ENCODE peak calls at places on chromosomes 12 and 14, in seven cellular contexts. S is dorsolateral prefrontal cortex, Y is kidney, P is right lobe of liver, N is PC-3, B is AG09319, O is AG09309. X is an unnamed sample.
A peak's percentile ranks its signal among the peaks of the same experiment; 100 is the strongest.

GRCh38 chr12:16613199-16613598 is 7.2 kb upstream of the LMO3 start:
- DNase-seq in S (no peak), P (no peak), Y (no peak), O (no peak), N (no peak), B (no peak), X (no peak)

GRCh38 chr14:28661171-28661772 is 105.3 kb upstream of the FOXG1 start:
- DNase-seq in S (no peak), N (peak; percentile 90), P (no peak), B (no peak), Y (no peak), O (no peak), X (no peak)

GRCh38 chr14:72745546-72745945 is 148.4 kb downstream of the DPF3 start:
- DNase-seq in B (peak; percentile 41), O (no peak), N (peak; percentile 98), S (no peak), Y (no peak), P (no peak), X (no peak)

GRCh38 chr14:88562831-88563686 is at the start of gene ZC3H14:
- DNase-seq in N (peak; percentile 93), B (peak; percentile 63), P (peak; percentile 89), O (no peak), S (peak; percentile 85), Y (peak; percentile 95), X (no peak)

GRCh38 chr14:38721822-38722431 is 381.1 kb downstream of the SEC23A start:
- DNase-seq in N (peak; percentile 81), P (peak; percentile 30), S (peak; percentile 71), Y (no peak), B (no peak), O (peak; percentile 14), X (peak; percentile 40)

GRCh38 chr12:25648460-25648859 is 95.4 kb upstream of the LMNTD1 start:
- DNase-seq in N (peak; percentile 89), P (no peak), B (no peak), Y (peak; percentile 57), S (peak; percentile 36), O (peak; percentile 25), X (peak; percentile 60)

GRCh38 chr14:94172545-94172944 is 1.6 kb upstream of the PPP4R4 start:
- DNase-seq in B (no peak), Y (no peak), P (no peak), N (no peak), O (no peak), S (no peak), X (no peak)

GRCh38 chr12:53736602-53737493 is 9.6 kb upstream of the CALCOCO1 start:
- DNase-seq in P (no peak), S (no peak), Y (no peak), B (no peak), N (no peak), O (no peak), X (no peak)

GRCh38 chr12:21939435-21939834 is 1.8 kb downstream of the ABCC9 start:
- DNase-seq in P (no peak), S (no peak), B (no peak), N (no peak), Y (no peak), O (no peak), X (no peak)

GRCh38 chr12:81086342-81086741 is 8.5 kb downstream of the ACSS3 start:
- DNase-seq in Y (no peak), O (no peak), P (no peak), N (no peak), B (no peak), S (no peak), X (no peak)

GRCh38 chr12:98406378-98406777 is 109.0 kb upstream of the TMPO start:
- DNase-seq in S (no peak), O (no peak), N (no peak), P (no peak), B (no peak), Y (no peak), X (no peak)

GRCh38 chr14:21501568-21501967 is 9.6 kb downstream of the METTL3 start:
- DNase-seq in P (no peak), Y (no peak), S (no peak), N (no peak), O (no peak), B (no peak), X (no peak)

GRCh38 chr14:54567224-54567633 is 301 bp downstream of the SAMD4A start:
- DNase-seq in B (no peak), O (no peak), Y (no peak), N (no peak), P (no peak), S (no peak), X (no peak)

GRCh38 chr14:75648066-75648838 is 12.4 kb downstream of the ERG28 start:
- DNase-seq in P (peak; percentile 75), N (peak; percentile 97), O (peak; percentile 77), S (no peak), Y (peak; percentile 81), B (peak; percentile 64), X (peak; percentile 40)

GRCh38 chr12:109680521-109681030 is 33.0 kb upstream of the FAM222A start:
- DNase-seq in P (no peak), S (no peak), O (no peak), B (no peak), N (peak; percentile 45), Y (peak; percentile 4), X (no peak)

GRCh38 chr12:110774824-110775223 is 32.1 kb upstream of the PPP1CC start:
- DNase-seq in O (no peak), N (no peak), S (no peak), P (no peak), Y (no peak), B (no peak), X (no peak)

GRCh38 chr12:57772429-57773322 is at the start of gene EEF1AKMT3:
- DNase-seq in B (no peak), N (peak; percentile 60), S (peak; percentile 56), O (no peak), Y (peak; percentile 90), P (peak; percentile 77), X (no peak)

GRCh38 chr14:33435911-33436310 is 497.2 kb downstream of the NPAS3 start:
- DNase-seq in S (no peak), O (peak; percentile 50), B (no peak), N (peak; percentile 94), P (no peak), Y (no peak), X (peak; percentile 11)

GRCh38 chr12:90618606-90619005 is 336.4 kb downstream of the CCER1 start:
- DNase-seq in Y (no peak), B (no peak), P (no peak), S (no peak), N (peak; percentile 46), O (peak; percentile 13), X (no peak)

GRCh38 chr14:58428011-58428807 is 690 bp downstream of the KIAA0586 start:
- DNase-seq in O (peak; percentile 8), Y (no peak), N (peak; percentile 80), B (no peak), S (no peak), P (no peak), X (peak; percentile 22)

GRCh38 chr12:94326727-94327126 is 132.9 kb downstream of the CEP83 start:
- DNase-seq in O (peak; percentile 67), P (no peak), S (no peak), Y (no peak), B (peak; percentile 0), N (peak; percentile 70), X (peak; percentile 4)

GRCh38 chr14:48243900-48244299 is 568.5 kb upstream of the MDGA2 start:
- DNase-seq in S (no peak), O (no peak), P (no peak), B (no peak), Y (no peak), N (no peak), X (no peak)

DNA sequence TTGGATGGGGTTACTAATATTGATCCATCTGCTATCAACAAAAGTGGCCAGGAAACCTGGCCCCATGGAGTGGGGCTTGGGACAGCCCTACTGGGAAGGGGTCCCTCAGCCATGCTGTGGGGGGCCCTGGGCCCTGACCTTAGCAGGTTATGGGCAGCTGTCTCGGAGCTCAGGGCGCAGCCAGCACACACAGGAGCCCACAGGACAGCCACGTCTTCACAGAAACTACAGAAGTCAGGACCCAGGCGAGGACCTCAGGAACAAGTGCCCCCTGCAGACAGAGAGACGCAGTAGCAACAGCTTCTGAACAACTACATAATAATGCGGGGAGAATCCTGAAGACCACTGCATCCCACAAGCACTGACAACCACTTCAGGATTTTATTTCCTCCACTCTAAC is 11.9 kb upstream of the FKBP11 start:
- DNase-seq in Y (no peak), S (no peak), P (no peak), O (no peak), N (no peak), B (no peak), X (no peak)
- TF ChIP-seq CTCF in Y (no peak), S (no peak), P (no peak), O (peak; percentile 17), N (peak; percentile 45), B (no peak), X (peak; percentile 45)

DNA sequence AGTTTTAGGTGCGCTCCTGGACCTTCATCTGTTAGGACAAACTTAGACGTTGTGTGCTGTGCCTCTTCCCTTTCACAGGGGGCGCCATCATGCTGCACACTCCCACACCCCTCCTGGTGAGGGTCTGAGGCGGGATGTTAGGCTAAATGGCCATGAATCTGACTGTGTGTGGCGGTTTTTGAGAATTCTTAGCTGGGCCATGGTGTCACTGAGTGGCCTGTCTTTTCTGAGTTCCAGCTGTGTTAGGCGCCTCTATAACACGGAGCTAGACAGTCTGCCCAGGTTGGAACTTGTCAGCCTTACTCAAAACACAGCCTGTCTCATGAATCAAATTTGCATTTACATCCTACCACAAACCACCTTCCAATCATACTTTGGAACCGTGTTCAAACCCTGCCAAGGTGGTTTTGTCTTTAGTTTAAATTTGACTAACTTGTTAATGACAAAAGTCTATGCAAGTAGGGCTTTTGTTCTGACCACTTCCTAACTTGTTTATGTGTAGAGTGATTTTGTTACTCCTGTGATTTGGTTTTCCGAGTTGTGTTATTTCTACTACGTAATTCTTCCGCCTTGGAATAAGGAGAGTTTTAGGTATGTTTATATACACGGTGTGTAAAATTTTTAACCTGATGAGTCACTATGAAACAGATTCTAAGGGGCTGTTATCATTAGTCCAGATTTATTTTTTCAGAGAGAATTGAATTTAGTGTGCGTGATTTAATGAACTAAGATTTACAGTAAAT is 19.6 kb downstream of the ACVR1B start:
- DNase-seq in P (no peak), S (no peak), B (no peak), O (no peak), Y (no peak), N (peak; percentile 59), X (no peak)
- TF ChIP-seq CTCF in P (peak; percentile 21), S (peak; percentile 39), B (peak; percentile 21), O (peak; percentile 47), Y (peak; percentile 58), N (peak; percentile 77), X (peak; percentile 73)

GRCh38 chr12:56079729-56080555 is at the start of gene ERBB3:
- DNase-seq in B (peak; percentile 40), N (peak; percentile 89), P (peak; percentile 86), S (peak; percentile 70), Y (peak; percentile 93), O (peak; percentile 25), X (peak; percentile 38)
- TF ChIP-seq CTCF in B (no peak), N (no peak), P (no peak), S (no peak), Y (peak; percentile 6), O (no peak), X (no peak)

DNA sequence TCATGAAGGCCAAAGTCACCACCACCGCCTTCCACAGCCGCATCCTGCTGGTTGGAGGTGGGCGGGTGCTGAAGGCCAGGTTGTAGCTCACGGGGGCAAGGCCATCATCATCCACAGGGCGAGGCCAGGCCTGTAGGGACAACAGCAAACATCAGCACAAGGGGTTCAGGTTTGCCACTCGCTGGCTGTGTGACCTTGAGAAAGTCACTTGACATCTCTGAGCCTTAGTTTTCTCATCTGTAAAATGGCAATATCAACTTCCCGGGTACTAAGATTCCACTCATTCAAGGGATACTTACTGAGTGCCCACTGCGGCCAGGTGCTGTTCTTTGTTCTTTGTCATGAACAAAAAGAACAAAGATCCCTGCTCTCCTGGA is 6.1 kb downstream of the ABCB9 start:
- DNase-seq in B (no peak), P (no peak), O (no peak), Y (no peak), N (no peak), S (no peak), X (no peak)
- TF ChIP-seq CTCF in B (no peak), P (no peak), O (no peak), Y (no peak), N (no peak), S (no peak), X (no peak)

X was measured in HFF-Myc.